ENCODE peak calls at places on chromosomes 6 and 20, in eight cellular contexts. A is GM23248, J is NT2/D1, N is pancreas, I is upper lobe of left lung, M is DND-41, P is thoracic aorta, X is hepatocyte. F is an unnamed sample.

GRCh38 chr6:1641391-1641790 is 31.7 kb downstream of the FOXC1 start:
- DNase-seq in A (no peak), I (no peak), X (peak; percentile 78), J (no peak), N (peak; percentile 86), M (no peak), P (no peak), F (no peak)

GRCh38 chr20:11496382-11496781 is 421.3 kb upstream of the BTBD3 start:
- DNase-seq in I (no peak), A (peak; percentile 5), M (no peak), P (no peak), N (no peak), J (no peak), X (no peak), F (no peak)

GRCh38 chr6:45692021-45692420 is 314.3 kb upstream of the SUPT3H start:
- DNase-seq in M (no peak), P (no peak), I (no peak), A (no peak), J (no peak), N (no peak), X (no peak), F (no peak)

GRCh38 chr6:151112130-151112529 is 127.6 kb upstream of the AKAP12 start:
- DNase-seq in M (no peak), P (no peak), X (no peak), I (no peak), N (no peak), J (no peak), A (no peak), F (peak; percentile 19)

GRCh38 chr20:1874534-1875168 is 20.6 kb upstream of the SIRPA start:
- DNase-seq in A (no peak), N (no peak), X (peak; percentile 79), M (no peak), P (no peak), I (no peak), J (no peak), F (no peak)

GRCh38 chr6:656460-657252 is at the start of gene HUS1B:
- DNase-seq in J (no peak), X (no peak), I (peak; percentile 82), A (no peak), N (no peak), M (no peak), P (no peak), F (no peak)

GRCh38 chr6:99013145-99013544 is 65.4 kb upstream of the FBXL4 start:
- DNase-seq in M (no peak), N (no peak), A (peak; percentile 93), J (no peak), X (peak; percentile 34), P (no peak), I (no peak), F (no peak)

GRCh38 chr20:52747736-52748135 is 224.4 kb upstream of the TSHZ2 start:
- DNase-seq in N (no peak), M (no peak), A (peak; percentile 53), J (peak; percentile 23), I (no peak), X (peak; percentile 13), P (no peak), F (peak; percentile 58)

GRCh38 chr6:107819976-107820551 is 4.0 kb downstream of the SCML4 start:
- DNase-seq in A (peak; percentile 71), N (no peak), M (no peak), J (peak; percentile 59), I (no peak), P (no peak), X (peak; percentile 36), F (peak; percentile 42)

GRCh38 chr6:54846243-54846856 is at the start of gene FAM83B:
- DNase-seq in P (no peak), J (peak; percentile 15), A (no peak), X (peak; percentile 86), M (no peak), N (peak; percentile 89), I (peak; percentile 87), F (peak; percentile 5)

GRCh38 chr6:54847799-54848597 is 1.4 kb downstream of the FAM83B start:
- DNase-seq in N (no peak), P (no peak), M (no peak), J (no peak), I (no peak), A (peak; percentile 33), X (peak; percentile 48), F (no peak)

GRCh38 chr6:54846857-54847721 is 518 bp downstream of the FAM83B start:
- DNase-seq in A (no peak), J (no peak), N (peak; percentile 40), I (no peak), M (no peak), X (peak; percentile 68), P (no peak), F (no peak)

DNA sequence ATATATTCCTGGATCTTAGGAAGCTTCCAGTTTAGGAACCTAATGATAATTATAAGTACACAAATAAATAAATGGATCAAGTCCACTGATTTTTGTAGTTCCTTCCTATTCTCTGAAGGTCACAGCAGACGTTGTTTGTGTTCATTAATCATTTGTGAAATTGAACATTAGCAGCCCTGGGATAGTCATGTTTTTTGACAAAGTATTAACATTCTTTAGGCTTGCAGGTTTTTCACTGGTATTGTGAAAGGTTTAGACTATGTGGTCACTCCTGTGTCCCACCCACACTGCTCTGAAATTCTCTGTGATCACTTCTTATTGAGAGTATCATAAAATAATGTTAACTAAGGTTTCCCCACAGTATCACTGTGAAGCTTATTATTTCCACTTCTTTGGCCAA is 3.5 kb downstream of the FAM83B start:
- DNase-seq in J (no peak), M (no peak), I (no peak), A (no peak), X (no peak), N (no peak), P (no peak), F (no peak)
- H3K4me3 ChIP-seq in J (no peak overlapping the region), M (no peak overlapping the region), I (no peak overlapping the region), A (no peak overlapping the region), X (no peak overlapping the region), N (no peak overlapping the region), P (no peak overlapping the region), F (no peak overlapping the region)

GRCh38 chr6:11183761-11184362 is 48.6 kb downstream of the NEDD9 start:
- DNase-seq in J (no peak), I (no peak), N (no peak), M (no peak), P (no peak), A (no peak), X (no peak), F (no peak)
- H3K4me1 ChIP-seq in J (no peaks in the 10 kb centered on the region), I (peaks cover under 1% of the 10 kb centered on the region), N (peaks cover 12% of the 10 kb centered on the region), M (no peaks in the 10 kb centered on the region), P (no peaks in the 10 kb centered on the region), A (peaks cover 8% of the 10 kb centered on the region), X (peaks cover 11% of the 10 kb centered on the region), F (no peaks in the 10 kb centered on the region)

GRCh38 chr20:3798908-3799248 is 2.8 kb downstream of the CDC25B start:
- DNase-seq in I (no peak), N (no peak), X (no peak), A (no peak), J (no peak), P (no peak), M (no peak), F (no peak)
- H3K4me3 ChIP-seq in I (no peak overlapping the region), N (no peak overlapping the region), X (no peak overlapping the region), A (no peak overlapping the region), J (no peak overlapping the region), P (no peak overlapping the region), M (peak overlapping the region; percentile 31), F (peak overlapping the region; percentile 7)

GRCh38 chr6:145073811-145074210 is 661.5 kb downstream of the EPM2A start:
- DNase-seq in J (no peak), P (no peak), M (no peak), N (no peak), X (no peak), A (no peak), I (no peak), F (no peak)

GRCh38 chr6:145075425-145075824 is 659.9 kb downstream of the EPM2A start:
- DNase-seq in A (no peak), P (no peak), X (no peak), N (no peak), M (no peak), I (no peak), J (no peak), F (no peak)

GRCh38 chr6:145076110-145076841 is 659.0 kb downstream of the EPM2A start:
- DNase-seq in A (no peak), I (no peak), X (no peak), J (no peak), M (no peak), P (no peak), N (no peak), F (no peak)

GRCh38 chr6:145077382-145077781 is 657.9 kb downstream of the EPM2A start:
- DNase-seq in A (no peak), X (no peak), I (no peak), N (no peak), J (no peak), M (no peak), P (no peak), F (no peak)

GRCh38 chr6:145074805-145075204 is 660.5 kb downstream of the EPM2A start:
- DNase-seq in X (no peak), J (no peak), I (no peak), M (no peak), N (no peak), P (no peak), A (no peak), F (no peak)
- H3K4me1 ChIP-seq in X (no peaks in the 10 kb centered on the region), J (no peaks in the 10 kb centered on the region), I (no peaks in the 10 kb centered on the region), M (no peaks in the 10 kb centered on the region), N (no peaks in the 10 kb centered on the region), P (no peaks in the 10 kb centered on the region), A (peaks cover 20% of the 10 kb centered on the region), F (peaks cover 3% of the 10 kb centered on the region)

DNA sequence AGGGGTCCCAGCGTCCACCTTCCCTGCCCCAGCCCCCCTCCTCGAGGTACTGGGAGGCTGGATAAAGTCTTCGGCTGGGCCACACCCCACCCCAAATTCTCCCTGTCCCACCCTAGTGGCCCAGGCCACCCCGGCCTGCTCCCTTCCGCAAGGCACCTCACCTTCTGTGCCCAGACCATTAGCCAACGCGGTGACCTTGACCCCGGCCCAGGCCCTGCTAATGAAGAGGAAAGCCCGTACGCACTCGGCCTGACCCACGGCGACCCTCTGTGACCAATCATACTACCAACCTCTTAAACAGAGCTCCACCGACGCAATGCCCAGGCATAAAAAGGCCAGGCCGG is 182 bp upstream of the OXT start:
- DNase-seq in P (no peak), I (no peak), J (no peak), N (no peak), A (no peak), M (no peak), X (no peak), F (no peak)
- H3K4me3 ChIP-seq in P (peak overlapping the region; percentile 71), I (peak overlapping the region; percentile 45), J (peak overlapping the region; percentile 26), N (no peak overlapping the region), A (peak overlapping the region; percentile 67), M (no peak overlapping the region), X (no peak overlapping the region), F (no peak overlapping the region)

F was measured in BE2C.